ENCODE peak calls at places on chromosomes 12 and 14, in ten cellular contexts. J, K, U, E, A, O, G, P, C and M are unnamed samples.

GRCh38 chr14:93984987-93985410 is 8.6 kb upstream of the ASB2 start:
- DNase-seq in J (no peak), K (peak), U (peak), E (peak), A (no peak), O (no peak), G (peak), P (peak), C (peak), M (peak)

GRCh38 chr14:101004176-101004575 is 100.7 kb upstream of the RTL1 start:
- DNase-seq in J (no peak), K (no peak), U (no peak), E (no peak), A (no peak), O (no peak), G (no peak), P (no peak), C (no peak), M (peak)

GRCh38 chr12:86698581-86698980 is 442.4 kb upstream of the MGAT4C start:
- DNase-seq in J (no peak), K (no peak), U (no peak), E (peak), A (no peak), O (no peak), G (no peak), P (peak), C (peak), M (no peak)

GRCh38 chr14:35332517-35333346 is 40.5 kb downstream of the PSMA6 start:
- DNase-seq in J (peak), K (peak), U (no peak), E (no peak), A (peak), O (no peak), G (no peak), P (peak), C (no peak), M (no peak)

GRCh38 chr12:11568762-11569478 is 80.6 kb upstream of the ETV6 start:
- DNase-seq in J (no peak), K (no peak), U (no peak), E (no peak), A (no peak), O (no peak), G (no peak), P (no peak), C (peak), M (no peak)

GRCh38 chr14:26598081-26598671 is 343 bp upstream of the NOVA1 start:
- DNase-seq in J (peak), K (peak), U (peak), E (no peak), A (peak), O (peak), G (peak), P (no peak), C (peak), M (no peak)

GRCh38 chr14:106843951-106844483 is 1317.6 kb downstream of the TMEM121 start:
- DNase-seq in J (no peak), K (peak), U (peak), E (no peak), A (peak), O (no peak), G (no peak), P (peak), C (no peak), M (peak)

GRCh38 chr12:12837025-12837872 is 24.1 kb downstream of the DDX47 start:
- DNase-seq in J (peak), K (peak), U (no peak), E (peak), A (peak), O (peak), G (no peak), P (peak), C (peak), M (peak)

GRCh38 chr14:105944632-105945610 is 418.5 kb downstream of the TMEM121 start:
- DNase-seq in J (peak), K (peak), U (peak), E (no peak), A (peak), O (no peak), G (no peak), P (peak), C (no peak), M (peak)